ENCODE peak calls at places on chromosomes 3 and 15, in four cellular contexts. One of them, this sample, is unnamed.

GRCh38 chr3:48709051-48709461 is 8.0 kb downstream of the IP6K2 start:
- DNase-seq in HuH-7: no peak
- DNase-seq in NCI-H1105 treated with DMSO at 0.1 percent for 48 hours: no peak
- DNase-seq in NCI-H1417: no peak
- DNase-seq in this sample: no peak

GRCh38 chr3:50395070-50395860 is 35.9 kb upstream of the TMEM115 start:
- DNase-seq in NCI-H1105 treated with DMSO at 0.1 percent for 48 hours: no peak
- DNase-seq in HuH-7: no peak
- DNase-seq in NCI-H1417: no peak
- DNase-seq in this sample: no peak

GRCh38 chr3:170391108-170391507 is 27.6 kb upstream of the CLDN11 start:
- DNase-seq in NCI-H1417: no peak
- DNase-seq in HuH-7: no peak
- DNase-seq in NCI-H1105 treated with DMSO at 0.1 percent for 48 hours: no peak
- DNase-seq in this sample: no peak

GRCh38 chr15:98231696-98232440 is 271.4 kb downstream of the ARRDC4 start:
- DNase-seq in NCI-H1417: no peak
- DNase-seq in NCI-H1105 treated with DMSO at 0.1 percent for 48 hours: no peak
- DNase-seq in HuH-7: no peak
- DNase-seq in this sample: peak

GRCh38 chr15:42890161-42890913 is 30.2 kb downstream of the TTBK2 start:
- DNase-seq in NCI-H1417: no peak
- DNase-seq in NCI-H1105 treated with DMSO at 0.1 percent for 48 hours: no peak
- DNase-seq in HuH-7: no peak
- DNase-seq in this sample: peak

GRCh38 chr15:39495871-39496459 is 84.9 kb upstream of the THBS1 start:
- DNase-seq in HuH-7: no peak
- DNase-seq in NCI-H1105 treated with DMSO at 0.1 percent for 48 hours: no peak
- DNase-seq in NCI-H1417: no peak
- DNase-seq in this sample: no peak

GRCh38 chr3:189337672-189338071 is 165.9 kb downstream of the TPRG1 start:
- DNase-seq in HuH-7: no peak
- DNase-seq in NCI-H1417: no peak
- DNase-seq in NCI-H1105 treated with DMSO at 0.1 percent for 48 hours: no peak
- DNase-seq in this sample: no peak

GRCh38 chr3:132804498-132804897 is 82.3 kb upstream of the NPHP3 start:
- DNase-seq in HuH-7: no peak
- DNase-seq in NCI-H1417: no peak
- DNase-seq in NCI-H1105 treated with DMSO at 0.1 percent for 48 hours: no peak
- DNase-seq in this sample: no peak

GRCh38 chr3:171873561-171873960 is 30.4 kb downstream of the TMEM212 start:
- DNase-seq in NCI-H1105 treated with DMSO at 0.1 percent for 48 hours: no peak
- DNase-seq in HuH-7: no peak
- DNase-seq in NCI-H1417: no peak
- DNase-seq in this sample: no peak

GRCh38 chr3:149815318-149815717 is 2.3 kb downstream of the RNF13 start:
- DNase-seq in NCI-H1417: no peak
- DNase-seq in NCI-H1105 treated with DMSO at 0.1 percent for 48 hours: no peak
- DNase-seq in HuH-7: no peak
- DNase-seq in this sample: no peak

GRCh38 chr3:49536875-49537533 is 17.3 kb upstream of the BSN start:
- DNase-seq in NCI-H1417: no peak
- DNase-seq in NCI-H1105 treated with DMSO at 0.1 percent for 48 hours: no peak
- DNase-seq in HuH-7: no peak
- DNase-seq in this sample: no peak

GRCh38 chr15:39363761-39364586 is 216.9 kb upstream of the THBS1 start:
- DNase-seq in HuH-7: no peak
- DNase-seq in NCI-H1105 treated with DMSO at 0.1 percent for 48 hours: no peak
- DNase-seq in NCI-H1417: no peak
- DNase-seq in this sample: peak

GRCh38 chr15:42704492-42704926 is 32.4 kb downstream of the CDAN1 start:
- DNase-seq in NCI-H1417: peak
- DNase-seq in HuH-7: peak
- DNase-seq in NCI-H1105 treated with DMSO at 0.1 percent for 48 hours: peak
- DNase-seq in this sample: peak

GRCh38 chr3:146300756-146301155 is 49.9 kb upstream of the PLSCR4 start:
- DNase-seq in HuH-7: no peak
- DNase-seq in NCI-H1417: no peak
- DNase-seq in NCI-H1105 treated with DMSO at 0.1 percent for 48 hours: no peak
- DNase-seq in this sample: no peak